ENCODE peak calls at places on chromosomes 11 and 22, in six cellular contexts. T is Calu3; X is stimulated activated CD4-positive, alpha-beta T cell treated with anti-CD3 and anti-CD28 coated beads, Interleukin-2, amount 100 ng/mL, for 48 hours; Y is frontal cortex; W is HuH-7; V is naive thymus-derived CD8-positive, alpha-beta T cell. U is an unnamed sample.

GRCh38 chr11:129283141-129283540 is 91.0 kb upstream of the ARHGAP32 start:
- DNase-seq in W (no peak), X (no peak), T (peak), Y (no peak), V (no peak), U (no peak)

GRCh38 chr22:37176464-37177061 is 11.5 kb downstream of the C1QTNF6 start:
- DNase-seq in W (no peak), Y (no peak), T (no peak), V (no peak), X (no peak), U (no peak)

GRCh38 chr22:20316844-20317401 is 2.9 kb downstream of the DGCR6L start:
- DNase-seq in T (no peak), X (no peak), W (no peak), V (no peak), Y (no peak), U (no peak)

GRCh38 chr22:37907036-37907954 is 1.2 kb downstream of the MICALL1 start:
- DNase-seq in W (no peak), T (no peak), V (no peak), Y (peak), X (no peak), U (no peak)

GRCh38 chr11:111413849-111414248 is 34.8 kb upstream of the POU2AF1 start:
- DNase-seq in W (no peak), T (no peak), V (no peak), Y (no peak), X (no peak), U (no peak)

GRCh38 chr11:69437001-69437875 is 44.2 kb upstream of the LINC01488 start:
- DNase-seq in X (no peak), W (peak), V (no peak), Y (no peak), T (peak), U (no peak)

GRCh38 chr11:60265373-60266214 is 14.9 kb upstream of the MS4A4A start:
- DNase-seq in X (peak), T (peak), V (no peak), W (peak), Y (peak), U (peak)

GRCh38 chr22:16955678-16956210 is 52.3 kb downstream of the GAB4 start:
- DNase-seq in V (no peak), W (no peak), Y (no peak), T (no peak), X (no peak), U (peak)

GRCh38 chr11:26949846-26950245 is 44.1 kb upstream of the FIBIN start:
- DNase-seq in X (no peak), V (no peak), T (no peak), Y (no peak), W (no peak), U (no peak)

GRCh38 chr11:112784323-112785073 is 176.7 kb upstream of the NCAM1 start:
- DNase-seq in T (peak), Y (no peak), W (no peak), V (no peak), X (no peak), U (peak)

GRCh38 chr11:45285931-45286632 is at the start of gene SYT13:
- DNase-seq in V (peak), T (peak), X (no peak), W (no peak), Y (peak), U (no peak)

GRCh38 chr22:47567126-47567730 is 804.8 kb downstream of the TBC1D22A start:
- DNase-seq in W (no peak), T (no peak), X (no peak), V (no peak), Y (no peak), U (no peak)

GRCh38 chr22:23522642-23523251 is 57.3 kb downstream of the IGLL1 start:
- DNase-seq in X (no peak), T (peak), Y (no peak), W (peak), V (no peak), U (peak)

GRCh38 chr11:91299980-91300379 is 924.6 kb upstream of the FAT3 start:
- DNase-seq in V (no peak), Y (no peak), W (no peak), X (no peak), T (peak), U (no peak)

GRCh38 chr22:38709306-38709705 is 3.6 kb downstream of the GTPBP1 start:
- DNase-seq in W (no peak), T (no peak), Y (no peak), V (no peak), X (no peak), U (no peak)

GRCh38 chr11:85988780-85989179 is 80.1 kb downstream of the PICALM start:
- DNase-seq in T (no peak), W (no peak), X (no peak), Y (no peak), V (no peak), U (no peak)

GRCh38 chr11:3092603-3093141 is 35.4 kb upstream of the CARS1 start:
- DNase-seq in V (no peak), X (no peak), W (no peak), Y (peak), T (no peak), U (no peak)

GRCh38 chr11:65591939-65592814 is 3.4 kb downstream of the KCNK7 start:
- DNase-seq in V (no peak), W (no peak), X (no peak), Y (no peak), T (no peak), U (no peak)

GRCh38 chr11:132312616-132313210 is 942.3 kb downstream of the NTM start:
- DNase-seq in V (no peak), X (no peak), T (no peak), W (peak), Y (peak), U (peak)

GRCh38 chr11:2742611-2743426 is 43.0 kb upstream of the KCNQ1OT1 start:
- DNase-seq in W (no peak), V (peak), X (no peak), Y (no peak), T (no peak), U (no peak)

GRCh38 chr11:100612766-100613165 is 74.3 kb upstream of the ARHGAP42 start:
- DNase-seq in V (no peak), Y (no peak), X (no peak), W (no peak), T (no peak), U (no peak)

GRCh38 chr11:72446929-72447753 is 12.8 kb upstream of the CLPB start:
- DNase-seq in T (peak), V (no peak), Y (no peak), W (peak), X (no peak), U (peak)

GRCh38 chr11:4672470-4672869 is 25.2 kb downstream of the OR51E2 start:
- DNase-seq in X (no peak), T (no peak), Y (no peak), W (no peak), V (no peak), U (no peak)

GRCh38 chr22:20542736-20543135 is 35.3 kb downstream of the MED15 start:
- DNase-seq in W (no peak), V (no peak), X (no peak), T (no peak), Y (no peak), U (no peak)

GRCh38 chr11:130261546-130261945 is 53.2 kb downstream of the ZBTB44 start:
- DNase-seq in Y (no peak), T (no peak), V (no peak), W (no peak), X (no peak), U (no peak)

GRCh38 chr11:117958949-117959348 is 27.2 kb upstream of the IL10RA start:
- DNase-seq in W (no peak), T (no peak), V (no peak), Y (no peak), X (no peak), U (no peak)

GRCh38 chr11:46229250-46229649 is 48.2 kb upstream of the CREB3L1 start:
- DNase-seq in T (no peak), Y (no peak), W (no peak), V (no peak), X (no peak), U (no peak)

GRCh38 chr11:17443000-17443399 is 33.6 kb downstream of the ABCC8 start:
- DNase-seq in V (no peak), Y (no peak), T (no peak), X (no peak), W (no peak), U (no peak)

GRCh38 chr11:118560806-118561205 is 4.9 kb downstream of the IFT46 start:
- DNase-seq in T (no peak), Y (no peak), V (no peak), W (no peak), X (no peak), U (no peak)

U was measured in HEK293T.